ENCODE peak calls at places on chromosomes 6 and 20, in five cellular contexts. One of them, this sample, is unnamed. For H3K4me1, the result is how much of the 10 kb centered on the place peaks cover.

GRCh38 chr6:8279094-8279805 is 156.1 kb downstream of the SLC35B3 start:
- DNase-seq in aorta: no peak
- DNase-seq in right atrium auricular region: no peak
- DNase-seq in CD8-positive, alpha-beta T cell: no peak
- DNase-seq in psoas muscle: no peak
- DNase-seq in this sample: no peak

GRCh38 chr6:14792118-14792955 is 453.5 kb upstream of the JARID2 start:
- DNase-seq in CD8-positive, alpha-beta T cell: no peak
- DNase-seq in aorta: no peak
- DNase-seq in psoas muscle: no peak
- DNase-seq in right atrium auricular region: no peak
- DNase-seq in this sample: no peak

GRCh38 chr20:43751167-43752050 is 24.6 kb upstream of the GTSF1L start:
- DNase-seq in psoas muscle: no peak
- DNase-seq in CD8-positive, alpha-beta T cell: no peak
- DNase-seq in right atrium auricular region: no peak
- DNase-seq in aorta: no peak
- DNase-seq in this sample: no peak

GRCh38 chr20:63094767-63095499 is 88.2 kb upstream of the BHLHE23 start:
- DNase-seq in CD8-positive, alpha-beta T cell: no peak
- DNase-seq in right atrium auricular region: no peak
- DNase-seq in aorta: peak
- DNase-seq in psoas muscle: peak
- DNase-seq in this sample: no peak

GRCh38 chr6:72760130-72760793 is 138.4 kb downstream of the KCNQ5 start:
- DNase-seq in CD8-positive, alpha-beta T cell: no peak
- DNase-seq in aorta: no peak
- DNase-seq in psoas muscle: no peak
- DNase-seq in right atrium auricular region: no peak
- DNase-seq in this sample: no peak

GRCh38 chr20:41181567-41181966 is 44.2 kb downstream of the PLCG1 start:
- DNase-seq in right atrium auricular region: peak
- DNase-seq in CD8-positive, alpha-beta T cell: no peak
- DNase-seq in aorta: no peak
- DNase-seq in psoas muscle: peak
- DNase-seq in this sample: peak

GRCh38 chr20:13008761-13009681 is at the start of gene SPTLC3:
- DNase-seq in aorta: peak
- DNase-seq in right atrium auricular region: peak
- DNase-seq in CD8-positive, alpha-beta T cell: no peak
- DNase-seq in psoas muscle: no peak
- DNase-seq in this sample: no peak

GRCh38 chr6:5996701-5997419 is 9.9 kb downstream of the NRN1 start:
- DNase-seq in right atrium auricular region: no peak
- DNase-seq in psoas muscle: no peak
- DNase-seq in aorta: no peak
- DNase-seq in CD8-positive, alpha-beta T cell: no peak
- DNase-seq in this sample: no peak

GRCh38 chr6:66896415-66896814 is 1189.4 kb upstream of the EYS start:
- DNase-seq in aorta: no peak
- DNase-seq in CD8-positive, alpha-beta T cell: no peak
- DNase-seq in psoas muscle: no peak
- DNase-seq in right atrium auricular region: no peak
- DNase-seq in this sample: no peak

GRCh38 chr6:166076625-166077024 is 91.0 kb downstream of the TBXT start:
- DNase-seq in aorta: no peak
- DNase-seq in right atrium auricular region: no peak
- DNase-seq in psoas muscle: no peak
- DNase-seq in CD8-positive, alpha-beta T cell: no peak
- DNase-seq in this sample: no peak

GRCh38 chr20:18628330-18628941 is 40.6 kb downstream of the DTD1 start:
- DNase-seq in right atrium auricular region: no peak
- DNase-seq in CD8-positive, alpha-beta T cell: no peak
- DNase-seq in aorta: no peak
- DNase-seq in psoas muscle: no peak
- DNase-seq in this sample: no peak

GRCh38 chr6:24865161-24865560 is 66.4 kb upstream of the ARMH2 start:
- DNase-seq in psoas muscle: no peak
- DNase-seq in aorta: no peak
- DNase-seq in right atrium auricular region: no peak
- DNase-seq in CD8-positive, alpha-beta T cell: no peak
- DNase-seq in this sample: no peak

GRCh38 chr20:46568570-46569129 is 18.2 kb upstream of the OCSTAMP start:
- DNase-seq in psoas muscle: peak
- DNase-seq in CD8-positive, alpha-beta T cell: no peak
- DNase-seq in aorta: peak
- DNase-seq in right atrium auricular region: peak
- DNase-seq in this sample: no peak

GRCh38 chr6:111468329-111469012 is 14.5 kb downstream of the REV3L start:
- DNase-seq in psoas muscle: no peak
- DNase-seq in CD8-positive, alpha-beta T cell: no peak
- DNase-seq in right atrium auricular region: no peak
- DNase-seq in aorta: peak
- DNase-seq in this sample: no peak

GRCh38 chr6:125828476-125829039 is 37.8 kb downstream of the NCOA7 start:
- DNase-seq in aorta: no peak
- DNase-seq in psoas muscle: no peak
- DNase-seq in CD8-positive, alpha-beta T cell: no peak
- DNase-seq in right atrium auricular region: no peak
- DNase-seq in this sample: no peak

DNA sequence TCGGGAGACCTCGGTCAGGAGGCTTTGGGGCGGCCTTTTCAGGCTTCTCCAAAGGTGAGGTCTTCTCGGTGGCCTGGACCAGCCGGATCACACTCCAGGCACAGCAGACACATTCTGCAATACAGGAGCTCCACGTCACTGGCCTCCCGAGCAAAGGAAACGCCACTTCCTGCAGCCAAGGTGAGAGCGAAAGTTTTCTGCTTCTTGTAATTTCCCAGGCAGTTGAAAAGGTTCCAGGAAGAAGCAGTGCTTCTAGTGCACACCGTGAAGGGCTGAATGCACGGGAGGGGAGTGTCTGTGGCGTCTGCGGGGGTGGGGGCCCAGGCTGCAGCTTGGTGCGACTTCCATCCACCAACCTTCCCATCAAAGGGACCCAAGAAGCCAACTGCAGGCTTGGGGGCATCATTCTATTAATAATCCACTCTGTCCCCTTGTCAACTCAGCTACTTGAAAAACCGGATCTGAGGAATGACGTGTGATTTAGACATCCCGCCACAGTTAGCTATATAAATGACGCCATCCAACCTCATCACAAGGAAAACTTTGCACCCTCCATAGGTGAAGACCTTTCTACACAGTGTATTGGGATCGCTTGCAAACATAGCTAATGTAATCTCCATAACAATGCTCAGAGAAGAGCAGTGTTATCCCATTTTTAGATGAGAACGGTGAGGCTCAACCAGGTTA is 61.1 kb downstream of the NFATC2 start:
- DNase-seq in CD8-positive, alpha-beta T cell: no peak
- DNase-seq in psoas muscle: no peak
- DNase-seq in aorta: no peak
- DNase-seq in right atrium auricular region: no peak
- DNase-seq in this sample: no peak
- H3K4me1 ChIP-seq in CD8-positive, alpha-beta T cell: under half
- H3K4me1 ChIP-seq in psoas muscle: under half
- H3K4me1 ChIP-seq in aorta: under half
- H3K4me1 ChIP-seq in right atrium auricular region: under half
- H3K4me1 ChIP-seq in this sample: under half

DNA sequence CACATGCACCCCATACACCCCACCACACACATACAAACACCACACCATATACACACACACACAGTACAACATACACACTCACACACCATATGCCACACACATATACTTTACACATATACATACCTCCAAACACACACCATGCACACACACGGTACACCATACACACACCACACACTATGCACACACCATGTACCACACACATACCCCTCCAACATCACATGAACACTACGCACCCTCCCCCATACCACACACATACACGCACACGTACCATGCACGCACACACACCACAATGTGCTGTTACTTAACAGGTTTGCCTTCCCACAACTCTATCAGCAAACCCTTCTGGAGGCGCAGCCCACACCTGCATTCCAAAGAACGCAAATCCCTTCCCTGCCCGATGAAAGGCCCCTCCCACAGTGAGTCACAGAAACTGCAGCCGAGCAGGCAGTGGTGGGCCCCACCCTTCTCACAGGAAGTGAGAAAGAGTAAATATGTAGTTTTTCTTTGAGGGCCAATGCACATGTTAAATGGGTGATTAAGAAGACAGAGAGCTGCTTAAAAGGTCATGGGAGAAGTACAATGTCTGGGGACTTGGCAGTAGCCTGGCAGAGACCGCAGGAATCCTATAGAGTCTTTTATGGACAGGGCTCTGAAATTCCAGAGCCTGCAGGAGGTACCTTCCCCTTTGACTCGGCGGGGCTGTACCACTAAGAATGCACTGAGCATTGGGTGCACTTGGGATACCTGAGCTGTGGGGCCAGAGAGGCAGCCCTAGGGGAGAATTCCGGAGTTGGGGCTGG is 34.1 kb upstream of the EZR start:
- DNase-seq in CD8-positive, alpha-beta T cell: peak
- DNase-seq in right atrium auricular region: peak
- DNase-seq in psoas muscle: no peak
- DNase-seq in aorta: peak
- DNase-seq in this sample: no peak
- H3K4me1 ChIP-seq in CD8-positive, alpha-beta T cell: half or more
- H3K4me1 ChIP-seq in right atrium auricular region: under half
- H3K4me1 ChIP-seq in psoas muscle: under half
- H3K4me1 ChIP-seq in aorta: under half
- H3K4me1 ChIP-seq in this sample: under half

DNA sequence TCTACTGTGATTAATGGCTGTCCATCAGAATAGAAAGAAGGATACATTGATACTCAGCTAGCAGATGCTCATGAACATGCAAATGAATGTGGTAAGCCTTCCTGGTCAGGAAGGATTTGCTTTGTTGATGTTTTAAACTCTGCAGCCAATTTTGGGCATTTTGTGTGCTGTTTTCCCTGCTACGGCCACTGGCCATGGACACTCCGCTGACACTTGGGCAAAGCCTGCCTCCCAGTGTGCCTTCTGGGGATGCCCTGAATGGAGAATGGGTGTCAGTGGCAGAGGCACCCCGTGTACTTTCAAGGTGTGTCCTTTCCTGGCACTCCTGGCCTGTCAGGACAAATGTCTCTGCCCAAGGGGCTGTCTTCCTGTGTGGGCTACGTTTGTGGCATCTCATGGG is 113.1 kb downstream of the SOBP start:
- DNase-seq in CD8-positive, alpha-beta T cell: no peak
- DNase-seq in psoas muscle: no peak
- DNase-seq in aorta: no peak
- DNase-seq in right atrium auricular region: no peak
- DNase-seq in this sample: no peak
- H3K4me1 ChIP-seq in CD8-positive, alpha-beta T cell: under half
- H3K4me1 ChIP-seq in psoas muscle: under half
- H3K4me1 ChIP-seq in aorta: under half
- H3K4me1 ChIP-seq in right atrium auricular region: under half
- H3K4me1 ChIP-seq in this sample: under half

GRCh38 chr6:3340358-3340798 is 81.6 kb downstream of the PSMG4 start:
- DNase-seq in right atrium auricular region: no peak
- DNase-seq in psoas muscle: peak
- DNase-seq in aorta: no peak
- DNase-seq in CD8-positive, alpha-beta T cell: no peak
- DNase-seq in this sample: no peak
- H3K4me1 ChIP-seq in right atrium auricular region: under half
- H3K4me1 ChIP-seq in psoas muscle: half or more
- H3K4me1 ChIP-seq in aorta: under half
- H3K4me1 ChIP-seq in CD8-positive, alpha-beta T cell: under half
- H3K4me1 ChIP-seq in this sample: half or more

GRCh38 chr6:155527443-155527842 is 71.8 kb upstream of the NOX3 start:
- DNase-seq in CD8-positive, alpha-beta T cell: no peak
- DNase-seq in aorta: no peak
- DNase-seq in right atrium auricular region: no peak
- DNase-seq in psoas muscle: no peak
- DNase-seq in this sample: no peak
- H3K4me1 ChIP-seq in CD8-positive, alpha-beta T cell: under half
- H3K4me1 ChIP-seq in aorta: under half
- H3K4me1 ChIP-seq in right atrium auricular region: under half
- H3K4me1 ChIP-seq in psoas muscle: under half
- H3K4me1 ChIP-seq in this sample: under half

DNA sequence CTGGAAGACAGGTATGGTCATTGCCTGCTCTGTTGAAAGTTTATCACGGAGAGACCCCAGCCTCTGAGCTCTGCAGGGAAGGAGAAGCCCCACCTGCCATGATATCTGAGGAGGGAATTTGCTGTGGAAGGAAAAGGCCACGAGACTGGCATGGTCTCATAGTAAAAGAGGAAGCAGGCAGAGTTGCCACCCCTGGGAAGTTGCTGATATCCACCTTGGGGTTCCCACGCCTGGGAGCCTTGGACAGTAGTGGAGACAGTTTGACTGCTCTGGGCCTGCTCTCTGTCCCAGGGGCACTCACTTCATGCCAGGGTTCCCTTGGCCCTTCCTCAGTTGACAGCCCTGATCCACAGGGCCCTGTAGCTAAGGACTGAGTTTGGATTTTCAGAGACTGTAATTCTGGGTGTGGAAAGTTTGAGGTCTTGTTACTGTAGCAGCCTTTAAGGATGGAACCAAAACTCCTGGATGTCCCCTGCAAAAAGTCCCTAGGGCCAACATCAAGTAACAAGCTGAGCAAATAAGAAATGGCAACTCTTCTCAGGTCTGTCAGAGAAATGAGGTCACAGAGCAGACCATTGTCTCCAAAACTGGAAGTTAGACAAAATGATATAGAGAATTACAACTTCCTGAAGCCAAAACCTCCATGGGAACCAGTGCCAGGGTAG is 6.9 kb upstream of the SIRPB1 start:
- DNase-seq in psoas muscle: no peak
- DNase-seq in aorta: peak
- DNase-seq in right atrium auricular region: no peak
- DNase-seq in CD8-positive, alpha-beta T cell: no peak
- DNase-seq in this sample: peak
- H3K4me1 ChIP-seq in psoas muscle: under half
- H3K4me1 ChIP-seq in aorta: under half
- H3K4me1 ChIP-seq in right atrium auricular region: under half
- H3K4me1 ChIP-seq in CD8-positive, alpha-beta T cell: under half
- H3K4me1 ChIP-seq in this sample: under half

This sample was measured in esophagus muscularis mucosa.